ENCODE peak calls at places on chromosome 20, in nine cellular contexts. F, S, Y, B, N, W, V, J and O are unnamed samples.

GRCh38 chr20:40959325-40960092 is 69.1 kb upstream of the TOP1 start:
- DNase-seq in B (no peak), J (no peak), Y (no peak), N (no peak), S (no peak), F (no peak), V (no peak), W (no peak), O (no peak)

GRCh38 chr20:24100370-24101011 is 111.9 kb upstream of the GGTLC1 start:
- DNase-seq in J (peak; percentile 16), V (no peak), N (peak; percentile 66), S (peak; percentile 50), Y (peak; percentile 39), W (no peak), F (peak; percentile 55), B (no peak), O (peak; percentile 54)

GRCh38 chr20:36862857-36863668 is 12.9 kb upstream of the TLDC2 start:
- DNase-seq in Y (no peak), F (no peak), S (no peak), J (no peak), N (no peak), V (no peak), B (no peak), W (no peak), O (no peak)

GRCh38 chr20:12687476-12687875 is 321.3 kb upstream of the SPTLC3 start:
- DNase-seq in N (no peak), Y (no peak), J (no peak), S (no peak), F (no peak), B (peak; percentile 10), W (no peak), V (no peak), O (no peak)

GRCh38 chr20:4029505-4030467 is 14.4 kb upstream of the RNF24 start:
- DNase-seq in S (no peak), V (no peak), W (no peak), B (no peak), N (no peak), Y (no peak), J (no peak), F (no peak), O (no peak)

GRCh38 chr20:50112512-50113419 is at the start of gene UBE2V1:
- DNase-seq in V (peak; percentile 71), W (peak; percentile 96), S (peak; percentile 89), J (peak; percentile 77), N (peak; percentile 92), Y (peak; percentile 83), B (peak; percentile 76), F (peak; percentile 92), O (peak; percentile 91)

GRCh38 chr20:46365483-46366215 is 40.8 kb downstream of the ELMO2 start:
- DNase-seq in N (no peak), V (no peak), F (no peak), Y (no peak), W (no peak), B (peak; percentile 80), S (no peak), J (no peak), O (no peak)

GRCh38 chr20:59183751-59184150 is 20.1 kb downstream of the ZNF831 start:
- DNase-seq in S (no peak), N (no peak), W (no peak), J (no peak), F (no peak), Y (no peak), B (no peak), V (no peak), O (no peak)

GRCh38 chr20:60035486-60035885 is 77.3 kb downstream of the CDH26 start:
- DNase-seq in W (no peak), B (no peak), J (no peak), V (no peak), F (no peak), S (no peak), Y (no peak), N (no peak), O (no peak)

GRCh38 chr20:36482044-36482473 is 59.3 kb upstream of the MYL9 start:
- DNase-seq in W (peak; percentile 78), S (no peak), J (no peak), B (no peak), F (no peak), N (no peak), V (no peak), Y (no peak), O (no peak)

GRCh38 chr20:51400051-51400926 is 142.2 kb downstream of the NFATC2 start:
- DNase-seq in J (no peak), S (peak; percentile 78), B (no peak), F (no peak), W (peak; percentile 56), N (peak; percentile 82), Y (peak; percentile 66), V (no peak), O (peak; percentile 83)

GRCh38 chr20:50107086-50107645 is 5.8 kb downstream of the UBE2V1 start:
- DNase-seq in F (no peak), V (no peak), J (no peak), Y (no peak), W (no peak), S (no peak), B (no peak), N (no peak), O (no peak)